ENCODE peak calls at places on chromosomes 16 and 17, in seven cellular contexts. G is transverse colon, A is endodermal cell, F is fibroblast of lung, W is MM.1S, Z is AG04450, N is thoracic aorta. T is an unnamed sample.

GRCh38 chr17:17792551-17793377 is 44.0 kb downstream of the SREBF1 start:
- DNase-seq in N (no peak), W (no peak), Z (no peak), A (peak), F (peak), G (no peak), T (peak)

GRCh38 chr17:76716834-76717205 is 6.1 kb upstream of the MXRA7 start:
- DNase-seq in F (peak), A (no peak), N (no peak), W (no peak), G (no peak), Z (peak), T (peak)

GRCh38 chr17:46958192-46958591 is 20.9 kb downstream of the RPRML start:
- DNase-seq in F (no peak), N (no peak), Z (no peak), W (no peak), A (no peak), G (no peak), T (no peak)

GRCh38 chr16:81204794-81205680 is 33.5 kb upstream of the BCO1 start:
- DNase-seq in N (no peak), Z (peak), F (peak), G (peak), W (peak), A (peak), T (peak)

GRCh38 chr16:86882586-86883280 is 304.4 kb downstream of the FOXL1 start:
- DNase-seq in G (no peak), Z (peak), F (peak), A (no peak), W (no peak), N (no peak), T (peak)

GRCh38 chr16:2331199-2331931 is 9.2 kb downstream of the ABCA3 start:
- DNase-seq in W (no peak), A (no peak), N (no peak), Z (no peak), G (no peak), F (no peak), T (no peak)

GRCh38 chr17:80122926-80123505 is 21.6 kb downstream of the GAA start:
- DNase-seq in Z (no peak), G (no peak), N (no peak), F (no peak), W (no peak), A (no peak), T (no peak)

GRCh38 chr16:85310868-85311585 is 198.8 kb upstream of the CIBAR2 start:
- DNase-seq in F (no peak), A (peak), Z (no peak), G (no peak), W (no peak), N (no peak), T (no peak)

GRCh38 chr16:59886021-59886420 is 1151.9 kb upstream of the GOT2 start:
- DNase-seq in F (peak), A (no peak), N (no peak), Z (no peak), G (no peak), W (no peak), T (peak)

GRCh38 chr16:87017388-87018012 is 299.7 kb downstream of the C16orf95 start:
- DNase-seq in A (peak), Z (peak), F (peak), G (no peak), N (no peak), W (no peak), T (peak)

GRCh38 chr17:512311-512710 is 159.7 kb upstream of the RPH3AL start:
- DNase-seq in A (no peak), F (no peak), W (no peak), Z (no peak), G (no peak), N (no peak), T (no peak)
- H3K27ac ChIP-seq in A (no peak), F (no peak), W (no peak), Z (no peak), G (no peak), N (no peak), T (peak)

GRCh38 chr16:69182730-69183416 is 4.1 kb upstream of the SNTB2 start:
- DNase-seq in A (no peak), Z (no peak), F (no peak), G (no peak), W (no peak), N (no peak), T (no peak)
- TF ChIP-seq CTCF in A (no peak), Z (no peak), F (no peak), G (no peak), W (no peak), N (no peak), T (no peak)

DNA sequence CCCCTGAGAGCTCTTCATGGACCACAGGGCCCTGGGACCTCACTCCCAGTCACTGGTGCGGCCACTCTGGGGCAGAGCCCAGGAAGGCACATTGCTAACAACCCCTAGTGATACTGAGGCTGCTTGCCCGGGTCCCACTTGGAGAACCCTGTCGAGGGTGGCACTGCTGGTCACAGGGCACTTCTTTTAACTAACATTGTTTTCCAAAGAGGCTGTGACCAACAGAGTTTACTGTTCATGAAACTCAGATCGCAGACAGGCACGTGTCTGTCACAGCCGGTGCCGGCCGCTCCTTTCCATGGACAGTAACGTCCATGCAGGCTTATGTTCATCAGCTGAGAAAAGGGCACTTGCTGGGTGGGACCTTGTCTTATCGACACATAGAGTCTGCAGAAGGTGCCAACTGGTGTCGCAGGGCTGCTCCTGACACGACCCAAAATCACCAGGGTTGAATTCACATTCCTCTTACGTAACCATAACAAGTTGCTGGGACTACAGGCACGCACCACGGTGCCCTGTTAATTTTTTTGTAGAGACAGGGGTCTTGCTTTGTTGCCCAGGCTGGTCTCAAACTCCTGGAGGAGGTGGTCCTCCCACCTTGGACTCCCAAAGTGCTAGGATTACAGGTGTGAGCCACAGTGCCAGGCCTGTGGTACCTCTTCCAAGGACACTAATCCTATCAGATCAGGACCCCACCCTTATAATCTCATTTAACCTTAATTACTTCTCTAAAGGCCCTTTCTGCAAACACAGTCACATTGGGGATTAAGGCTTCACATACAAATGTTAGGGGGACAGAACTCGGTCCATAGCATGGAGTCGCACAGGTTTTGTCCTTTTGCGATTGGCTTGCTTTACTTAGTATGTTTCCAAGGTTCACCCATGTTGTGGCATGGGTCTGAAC is 1.2 kb upstream of the ZC3H18 start:
- DNase-seq in N (no peak), W (no peak), Z (no peak), F (no peak), G (no peak), A (no peak), T (no peak)
- H3K4me3 ChIP-seq in N (peak), W (peak), Z (peak), F (peak), G (peak), A (peak), T (peak)

GRCh38 chr16:74998481-74999207 is at the start of gene ZNRF1:
- DNase-seq in F (peak), W (peak), Z (peak), G (peak), A (peak), N (no peak), T (peak)
- H3K27ac ChIP-seq in F (peak), W (no peak), Z (peak), G (peak), A (peak), N (peak), T (peak)

GRCh38 chr16:66028505-66029216 is 337.8 kb upstream of the CDH5 start:
- DNase-seq in A (no peak), Z (peak), F (peak), G (no peak), W (no peak), N (no peak), T (peak)
- TF ChIP-seq CTCF in A (no peak), Z (no peak), F (no peak), G (no peak), W (no peak), N (no peak), T (no peak)